ENCODE peak calls at places on chromosomes 1 and 21, in six cellular contexts. Z is H1, U is HCT116, R is K562, I is HepG2, M is GM12878. N is an unnamed sample. For H3K27me3, the result is how much of the 10 kb centered on the place peaks cover.

GRCh38 chr1:92210701-92211100 is 7.0 kb upstream of the C1orf146 start:
- DNase-seq in Z (no peak), U (no peak), R (no peak), I (no peak), M (no peak), N (no peak)

GRCh38 chr1:46983825-46984586 is 39.5 kb upstream of the CYP4X1 start:
- DNase-seq in Z (no peak), U (no peak), R (no peak), I (no peak), M (no peak), N (peak)

GRCh38 chr1:192445849-192446489 is 129.2 kb downstream of the RGS21 start:
- DNase-seq in Z (peak), U (peak), R (peak), I (peak), M (no peak), N (peak)

GRCh38 chr1:53547321-53547720 is 88.1 kb downstream of the DMRTB1 start:
- DNase-seq in Z (no peak), U (no peak), R (no peak), I (no peak), M (no peak), N (no peak)

GRCh38 chr1:54337928-54338327 is 68.3 kb downstream of the SSBP3 start:
- DNase-seq in Z (no peak), U (no peak), R (no peak), I (no peak), M (no peak), N (no peak)

GRCh38 chr1:8754993-8755392 is 62.4 kb downstream of the RERE start:
- DNase-seq in Z (no peak), U (no peak), R (no peak), I (peak), M (no peak), N (no peak)

GRCh38 chr1:206779565-206780091 is 7.3 kb upstream of the IL10 start:
- DNase-seq in Z (no peak), U (no peak), R (no peak), I (no peak), M (no peak), N (no peak)

GRCh38 chr1:26862781-26863676 is at the start of gene SFN:
- DNase-seq in Z (peak), U (peak), R (peak), I (peak), M (no peak), N (no peak)

GRCh38 chr1:84164567-84165021 is 20.5 kb downstream of the PRKACB start:
- DNase-seq in Z (no peak), U (no peak), R (no peak), I (no peak), M (no peak), N (no peak)

GRCh38 chr21:25845729-25846256 is 111.0 kb downstream of the GABPA start:
- DNase-seq in Z (no peak), U (no peak), R (no peak), I (no peak), M (no peak), N (no peak)

GRCh38 chr1:116472431-116472961 is 98.3 kb downstream of the CD58 start:
- DNase-seq in Z (no peak), U (no peak), R (no peak), I (peak), M (no peak), N (no peak)

GRCh38 chr1:26237230-26237966 is 3.4 kb downstream of the CEP85 start:
- DNase-seq in Z (no peak), U (no peak), R (no peak), I (no peak), M (no peak), N (no peak)

GRCh38 chr1:29650041-29650400 is 413.7 kb downstream of the PTPRU start:
- DNase-seq in Z (no peak), U (no peak), R (no peak), I (no peak), M (no peak), N (no peak)

GRCh38 chr21:40685121-40685630 is 161.8 kb downstream of the DSCAM start:
- DNase-seq in Z (no peak), U (no peak), R (no peak), I (no peak), M (no peak), N (no peak)

GRCh38 chr1:31957701-31958674 is 19.8 kb upstream of the PTP4A2 start:
- DNase-seq in Z (no peak), U (no peak), R (peak), I (no peak), M (peak), N (no peak)

GRCh38 chr1:10339815-10340214 is 59.0 kb upstream of the PGD start:
- DNase-seq in Z (peak), U (peak), R (peak), I (no peak), M (no peak), N (peak)

GRCh38 chr1:31434101-31434871 is 21.3 kb downstream of the SERINC2 start:
- DNase-seq in Z (no peak), U (no peak), R (no peak), I (peak), M (no peak), N (peak)

GRCh38 chr1:182604128-182604834 is at the start of gene RGS16:
- DNase-seq in Z (peak), U (peak), R (peak), I (no peak), M (peak), N (peak)

GRCh38 chr1:9655127-9655723 is 3.7 kb downstream of the PIK3CD start:
- DNase-seq in Z (no peak), U (no peak), R (no peak), I (no peak), M (no peak), N (no peak)

DNA sequence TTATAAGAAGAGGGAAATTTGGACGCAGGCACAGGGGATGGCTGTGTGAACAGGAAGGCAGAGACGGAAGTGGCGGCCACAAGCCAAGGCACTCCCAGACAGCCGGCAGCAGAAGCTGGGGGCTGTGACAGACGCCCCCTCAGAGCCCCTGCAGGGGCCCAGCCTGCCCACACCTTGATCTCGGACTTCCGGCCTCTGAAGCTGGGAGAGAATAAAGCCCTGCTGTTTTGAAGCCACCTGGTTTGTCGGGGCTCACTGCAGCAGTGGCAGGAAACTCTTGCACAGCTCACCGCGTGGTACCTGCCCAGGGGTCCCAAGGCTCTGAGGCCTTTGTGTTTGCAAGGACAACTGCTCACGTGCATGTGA is 13.7 kb downstream of the MEGF6 start:
- DNase-seq in Z (no peak), U (no peak), R (no peak), I (no peak), M (no peak), N (no peak)
- TF ChIP-seq ZNF274 in Z (no peak), U (no peak), R (no peak), I (no peak), M (no peak), N (no peak)

GRCh38 chr1:154802336-154803003 is 67.6 kb downstream of the KCNN3 start:
- DNase-seq in Z (no peak), U (no peak), R (no peak), I (no peak), M (no peak), N (no peak)
- H3K27me3 ChIP-seq in Z (under half), U (under half), R (half or more), I (half or more), M (under half), N (under half)

DNA sequence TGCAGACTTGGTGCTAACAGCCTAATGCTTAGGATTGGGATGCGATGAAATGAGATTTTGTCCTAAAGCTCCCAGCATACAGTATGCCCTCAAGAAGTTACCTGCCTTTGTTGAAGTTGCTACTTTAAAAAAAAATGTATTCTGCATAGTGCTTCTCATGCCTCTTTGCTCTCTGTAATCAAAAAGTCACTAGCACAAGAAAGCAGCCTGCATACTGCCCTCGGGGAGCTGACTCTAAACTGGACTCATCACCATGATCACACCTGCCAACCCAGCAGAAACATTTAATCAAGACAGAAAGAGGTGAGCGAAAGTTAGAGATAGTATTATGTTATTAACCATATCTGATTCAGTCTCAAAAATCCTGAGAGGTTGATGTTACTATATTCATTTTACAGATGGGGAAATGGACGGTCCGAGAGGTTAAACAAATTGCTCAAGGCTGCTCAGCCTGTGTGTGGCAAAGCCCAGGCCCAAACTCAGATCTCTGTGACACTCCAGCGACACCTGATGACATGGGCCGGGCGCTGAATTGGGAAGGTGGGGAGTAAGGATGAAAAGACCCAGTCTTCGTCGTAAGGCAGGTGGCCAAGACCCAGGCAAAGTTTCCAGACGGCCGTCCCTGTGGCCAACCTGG is 1.1 kb downstream of the BATF3 start:
- DNase-seq in Z (no peak), U (no peak), R (no peak), I (no peak), M (no peak), N (no peak)
- TF ChIP-seq YY1 in Z (no peak), U (no peak), R (no peak), I (no peak), M (no peak), N (no peak)

GRCh38 chr1:18256318-18257235 is 149.0 kb downstream of the IGSF21 start:
- DNase-seq in Z (peak), U (no peak), R (peak), I (peak), M (no peak), N (peak)
- TF ChIP-seq ZNF274 in Z (no peak), U (no peak), R (no peak), I (no peak), M (no peak), N (no peak)

GRCh38 chr1:229406798-229407197 is 27.1 kb downstream of the ACTA1 start:
- DNase-seq in Z (no peak), U (no peak), R (no peak), I (peak), M (no peak), N (no peak)

GRCh38 chr1:229397762-229398161 is 36.1 kb downstream of the ACTA1 start:
- DNase-seq in Z (no peak), U (no peak), R (no peak), I (no peak), M (no peak), N (no peak)

GRCh38 chr1:229407206-229408026 is 26.5 kb downstream of the ACTA1 start:
- DNase-seq in Z (peak), U (no peak), R (peak), I (no peak), M (no peak), N (no peak)

GRCh38 chr1:229403573-229403972 is 30.3 kb downstream of the ACTA1 start:
- DNase-seq in Z (no peak), U (no peak), R (no peak), I (no peak), M (no peak), N (no peak)

DNA sequence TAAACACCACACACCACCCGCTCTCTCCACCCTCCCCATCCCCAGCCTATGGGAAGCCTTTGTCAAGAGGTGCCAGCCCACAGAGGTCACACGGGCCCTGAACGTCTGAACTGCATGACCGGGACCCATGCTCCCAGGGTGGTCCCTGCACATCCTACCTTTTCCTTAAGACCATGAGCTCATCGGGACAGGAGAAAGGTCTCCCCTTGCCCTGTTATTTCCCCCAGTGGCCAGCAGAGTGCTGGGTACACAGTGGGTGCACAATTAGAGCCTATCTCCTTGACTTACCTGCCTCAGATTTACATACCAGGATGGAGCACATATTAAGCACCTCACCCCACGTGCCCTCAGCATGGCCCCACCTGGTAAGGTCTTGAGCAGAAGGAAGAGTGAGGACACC is 30.9 kb downstream of the ACTA1 start:
- DNase-seq in Z (no peak), U (no peak), R (no peak), I (no peak), M (no peak), N (no peak)
- H3K27me3 ChIP-seq in Z (under half), U (under half), R (half or more), I (under half), M (under half), N (half or more)

DNA sequence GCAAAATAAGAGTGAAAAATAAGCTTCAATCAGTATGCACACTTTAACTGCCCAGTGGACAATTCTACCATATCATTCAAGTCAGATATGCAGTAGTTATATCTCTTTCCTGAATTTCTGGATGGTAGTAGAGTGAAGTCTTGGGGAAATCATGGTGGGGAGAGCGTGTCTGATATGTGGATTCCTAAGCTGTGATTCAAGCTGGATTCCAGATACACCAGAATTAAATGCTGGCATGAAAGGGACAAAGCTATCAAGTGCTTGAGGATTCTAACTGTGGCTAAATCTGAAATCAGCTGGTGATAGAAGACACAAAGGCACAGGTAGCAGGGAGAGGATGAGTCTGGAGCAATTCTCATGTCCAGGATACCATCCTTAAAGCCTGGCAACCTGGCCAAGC is 323.5 kb downstream of the DUSP10 start:
- DNase-seq in Z (no peak), U (no peak), R (no peak), I (no peak), M (no peak), N (no peak)
- TF ChIP-seq YY1 in Z (no peak), U (no peak), R (no peak), I (no peak), M (no peak), N (no peak)

DNA sequence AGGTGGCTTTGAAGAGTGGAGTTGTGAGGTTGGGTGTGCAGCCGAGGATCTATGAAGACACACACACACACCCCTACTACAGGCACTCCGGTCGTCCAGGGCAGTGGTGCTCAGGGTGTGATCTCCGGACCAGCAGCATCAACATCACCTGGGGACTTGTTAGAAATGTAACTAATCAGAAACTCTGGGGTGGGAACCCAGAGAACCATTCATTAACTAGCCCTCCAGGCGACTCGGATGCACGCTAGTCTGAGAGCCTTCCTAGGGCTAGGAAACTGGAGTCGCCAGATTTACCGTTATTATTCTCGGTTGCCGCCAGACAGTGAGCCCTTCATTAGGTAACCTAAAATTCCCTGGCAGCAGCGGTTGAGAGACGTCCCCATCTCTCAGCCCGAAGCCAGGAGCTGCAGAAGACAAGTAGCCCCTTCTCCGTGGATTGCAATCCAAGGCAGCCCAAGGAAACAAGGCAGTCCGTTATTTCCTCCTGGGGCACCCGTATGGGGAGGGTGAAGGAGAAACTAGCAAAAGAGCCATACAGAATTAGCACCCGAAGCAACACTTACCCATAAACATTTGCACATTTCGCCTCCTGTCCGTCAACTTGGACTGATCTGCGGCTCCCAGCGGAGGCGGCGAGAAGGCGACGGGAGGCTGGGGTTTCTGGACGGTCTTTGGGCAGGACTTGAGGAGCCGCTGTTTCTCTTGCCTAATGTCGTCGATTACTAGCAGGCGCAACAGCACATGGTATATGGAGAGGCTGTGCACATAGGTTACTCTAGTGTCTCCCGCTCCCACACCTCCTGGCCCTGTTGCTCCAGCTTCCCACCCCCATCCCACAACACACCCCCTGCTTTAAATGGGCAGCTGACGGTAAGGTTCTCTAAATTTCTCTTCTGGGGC is 2.9 kb upstream of the CCN1 start:
- DNase-seq in Z (peak), U (no peak), R (no peak), I (no peak), M (no peak), N (no peak)
- TF ChIP-seq ZNF274 in Z (no peak), U (no peak), R (no peak), I (no peak), M (no peak), N (no peak)

DNA sequence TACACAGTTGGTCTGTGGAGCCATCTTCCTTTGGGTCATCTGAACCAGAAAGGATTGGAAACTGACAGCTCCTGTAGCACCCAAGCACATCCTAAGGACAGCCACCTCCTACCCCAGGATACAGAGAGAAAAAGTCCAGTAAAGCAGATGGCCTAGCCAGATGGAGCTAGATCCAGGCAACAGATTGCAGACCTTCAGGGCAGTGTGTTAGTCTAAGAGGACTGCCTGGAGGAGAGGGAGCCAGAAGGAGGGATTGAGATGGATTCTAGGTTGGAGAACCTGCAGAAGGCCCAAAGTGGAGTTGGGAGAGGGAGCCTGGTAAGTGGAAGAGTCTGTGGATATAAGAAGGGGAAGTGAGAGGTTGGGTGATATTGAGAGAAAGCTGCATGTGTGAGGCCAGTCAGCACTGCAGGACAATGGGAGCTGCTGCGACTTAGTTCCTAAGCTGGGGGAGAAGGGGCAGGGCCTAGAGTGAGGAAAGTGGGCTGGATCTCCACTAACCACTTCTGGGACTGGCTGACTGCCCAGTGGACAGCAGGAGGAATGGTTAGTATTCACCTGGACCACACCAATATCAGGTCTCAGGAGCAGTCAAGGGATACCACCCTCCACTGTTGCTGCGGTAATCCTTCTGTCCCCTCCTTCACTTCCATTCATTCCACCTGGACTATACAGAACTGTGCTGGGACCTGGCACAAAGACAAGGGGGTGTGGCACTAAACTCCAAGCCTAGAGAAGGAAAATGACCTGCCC is 13.4 kb downstream of the BCAN start:
- DNase-seq in Z (no peak), U (no peak), R (no peak), I (no peak), M (no peak), N (no peak)
- H3K27me3 ChIP-seq in Z (under half), U (under half), R (under half), I (under half), M (under half), N (under half)